ENCODE peak calls at places on chromosome 21, in nine cellular contexts. T, B, D, A, S, K, F, V and C are unnamed samples. For H3K36me3, the result is how much of the 10 kb centered on the place peaks cover.

GRCh38 chr21:27885296-27885711 is 918.4 kb upstream of the ADAMTS5 start:
- DNase-seq in S (no peak), V (no peak), K (no peak), B (peak), T (no peak), F (peak), A (peak), D (no peak), C (no peak)

GRCh38 chr21:40635336-40635735 is 211.6 kb downstream of the DSCAM start:
- DNase-seq in B (no peak), F (no peak), T (no peak), K (no peak), D (no peak), S (no peak), V (no peak), A (no peak), C (no peak)

GRCh38 chr21:42621828-42622199 is 31.6 kb upstream of the PDE9A start:
- DNase-seq in S (no peak), T (peak), V (no peak), A (peak), D (peak), B (no peak), K (no peak), F (no peak), C (no peak)

GRCh38 chr21:18529253-18529652 is 125.7 kb upstream of the TMPRSS15 start:
- DNase-seq in T (no peak), V (no peak), S (no peak), A (no peak), K (no peak), D (no peak), B (no peak), F (no peak), C (no peak)

GRCh38 chr21:16742116-16742515 is 770.7 kb upstream of the CXADR start:
- DNase-seq in T (peak), F (no peak), A (no peak), D (no peak), S (no peak), V (no peak), B (peak), K (peak), C (no peak)

GRCh38 chr21:42658320-42659105 is 5.1 kb downstream of the PDE9A start:
- DNase-seq in F (peak), S (no peak), T (no peak), A (peak), B (no peak), K (no peak), V (no peak), D (no peak), C (no peak)

GRCh38 chr21:25809013-25809412 is 74.2 kb downstream of the GABPA start:
- DNase-seq in V (no peak), K (no peak), S (no peak), T (no peak), F (no peak), D (no peak), B (no peak), A (no peak), C (no peak)

GRCh38 chr21:42062543-42063022 is 8.5 kb upstream of the UMODL1 start:
- DNase-seq in S (no peak), A (peak), D (peak), T (no peak), F (peak), K (no peak), B (peak), V (no peak), C (peak)

GRCh38 chr21:17455028-17455353 is 57.9 kb upstream of the CXADR start:
- DNase-seq in V (no peak), F (no peak), S (no peak), D (no peak), K (no peak), B (no peak), T (no peak), A (no peak), C (no peak)

GRCh38 chr21:43318368-43318767 is 108.6 kb downstream of the SIK1 start:
- DNase-seq in D (no peak), T (no peak), F (no peak), B (no peak), K (no peak), S (no peak), V (no peak), A (peak), C (no peak)

GRCh38 chr21:23585419-23585818 is 2021.9 kb downstream of the MRPL39 start:
- DNase-seq in K (no peak), A (no peak), S (no peak), B (no peak), V (no peak), F (no peak), D (no peak), T (no peak), C (no peak)

GRCh38 chr21:31731112-31731801 is 661 bp downstream of the SCAF4 start:
- DNase-seq in F (peak), A (peak), V (no peak), D (peak), T (peak), B (peak), S (peak), K (peak), C (peak)

GRCh38 chr21:26115346-26115745 is 55.2 kb downstream of the APP start:
- DNase-seq in D (no peak), T (no peak), V (no peak), K (no peak), A (no peak), B (no peak), S (no peak), F (no peak), C (no peak)

GRCh38 chr21:21714396-21714795 is 716.2 kb downstream of the NCAM2 start:
- DNase-seq in T (no peak), A (no peak), B (no peak), S (no peak), D (no peak), V (no peak), K (no peak), F (no peak), C (no peak)

GRCh38 chr21:26595971-26596370 is 22.9 kb upstream of the CYYR1 start:
- DNase-seq in S (no peak), D (no peak), B (no peak), T (no peak), V (no peak), F (no peak), A (no peak), K (no peak), C (no peak)

GRCh38 chr21:26115899-26116298 is 54.7 kb downstream of the APP start:
- DNase-seq in K (no peak), T (no peak), B (no peak), V (no peak), A (no peak), S (no peak), D (no peak), F (no peak), C (no peak)

GRCh38 chr21:27154451-27155129 is 187.7 kb upstream of the ADAMTS5 start:
- DNase-seq in F (no peak), V (no peak), S (no peak), T (peak), K (no peak), B (peak), D (no peak), A (no peak), C (no peak)

GRCh38 chr21:42500736-42501135 is 4.7 kb upstream of the RSPH1 start:
- DNase-seq in F (no peak), V (no peak), S (no peak), D (no peak), A (no peak), K (no peak), T (no peak), B (no peak), C (no peak)

GRCh38 chr21:14366998-14367397 is 15.9 kb downstream of the HSPA13 start:
- DNase-seq in F (no peak), V (no peak), D (no peak), K (no peak), S (no peak), T (no peak), A (no peak), B (no peak), C (no peak)

GRCh38 chr21:32007461-32007860 is 134.6 kb downstream of the HUNK start:
- DNase-seq in S (no peak), A (no peak), K (no peak), F (no peak), B (no peak), D (no peak), V (no peak), T (no peak), C (no peak)

GRCh38 chr21:28148400-28149064 is 844.1 kb downstream of the LTN1 start:
- DNase-seq in T (no peak), V (no peak), F (no peak), A (no peak), K (no peak), D (no peak), B (peak), S (no peak), C (no peak)

GRCh38 chr21:40512590-40512989 is 334.4 kb downstream of the DSCAM start:
- DNase-seq in F (no peak), V (no peak), T (no peak), K (no peak), S (peak), A (no peak), B (no peak), D (no peak), C (no peak)

GRCh38 chr21:15039607-15040299 is 25.0 kb downstream of the NRIP1 start:
- DNase-seq in S (no peak), A (no peak), F (no peak), V (no peak), T (no peak), K (no peak), D (no peak), B (no peak), C (no peak)

GRCh38 chr21:35868005-35868868 is 192.1 kb downstream of the SETD4 start:
- DNase-seq in V (no peak), F (no peak), S (no peak), B (no peak), D (no peak), K (no peak), T (no peak), A (no peak), C (no peak)

GRCh38 chr21:31866077-31866511 is 6.7 kb upstream of the HUNK start:
- DNase-seq in F (peak), V (peak), S (peak), D (peak), B (peak), A (peak), T (peak), K (peak), C (peak)

GRCh38 chr21:27476696-27477095 is 509.8 kb upstream of the ADAMTS5 start:
- DNase-seq in F (no peak), T (no peak), K (no peak), B (no peak), A (no peak), D (no peak), S (no peak), V (no peak), C (no peak)

GRCh38 chr21:26441081-26441610 is 131.9 kb downstream of the CYYR1 start:
- DNase-seq in A (no peak), F (no peak), D (no peak), K (no peak), V (no peak), T (no peak), S (no peak), B (no peak), C (no peak)

GRCh38 chr21:32705901-32706300 is 21.9 kb downstream of the SYNJ1 start:
- DNase-seq in S (no peak), D (no peak), B (no peak), V (no peak), T (no peak), K (no peak), F (no peak), A (no peak), C (no peak)

GRCh38 chr21:43362306-43362927 is 64.5 kb downstream of the SIK1 start:
- DNase-seq in T (peak), K (peak), V (no peak), D (peak), A (peak), S (peak), F (peak), B (peak), C (peak)

GRCh38 chr21:14900058-14900457 is 164.7 kb downstream of the NRIP1 start:
- DNase-seq in B (no peak), A (no peak), D (no peak), S (no peak), V (no peak), T (no peak), K (no peak), F (no peak), C (no peak)

GRCh38 chr21:31335957-31336738 is 7.9 kb downstream of the TIAM1 start:
- DNase-seq in S (no peak), V (no peak), T (no peak), K (no peak), D (no peak), F (no peak), B (peak), A (no peak), C (no peak)

GRCh38 chr21:20741445-20741844 is 256.8 kb upstream of the NCAM2 start:
- DNase-seq in F (no peak), B (no peak), T (no peak), V (no peak), K (no peak), D (no peak), S (no peak), A (no peak), C (no peak)

GRCh38 chr21:26423506-26423905 is 149.6 kb downstream of the CYYR1 start:
- DNase-seq in S (no peak), A (no peak), V (no peak), K (no peak), T (no peak), B (no peak), D (no peak), F (no peak), C (no peak)

GRCh38 chr21:43727571-43728466 is 8.9 kb downstream of the PDXK start:
- DNase-seq in D (peak), B (peak), V (no peak), K (peak), S (no peak), F (peak), A (peak), T (peak), C (peak)

GRCh38 chr21:45769896-45770295 is 126.4 kb downstream of the PCBP3 start:
- DNase-seq in F (no peak), B (no peak), A (no peak), K (no peak), D (no peak), T (no peak), V (no peak), S (no peak), C (no peak)
- TF ChIP-seq CTCF in F (no peak), B (no peak), A (no peak), K (no peak), D (no peak), T (no peak), V (no peak), S (no peak), C (no peak)

DNA sequence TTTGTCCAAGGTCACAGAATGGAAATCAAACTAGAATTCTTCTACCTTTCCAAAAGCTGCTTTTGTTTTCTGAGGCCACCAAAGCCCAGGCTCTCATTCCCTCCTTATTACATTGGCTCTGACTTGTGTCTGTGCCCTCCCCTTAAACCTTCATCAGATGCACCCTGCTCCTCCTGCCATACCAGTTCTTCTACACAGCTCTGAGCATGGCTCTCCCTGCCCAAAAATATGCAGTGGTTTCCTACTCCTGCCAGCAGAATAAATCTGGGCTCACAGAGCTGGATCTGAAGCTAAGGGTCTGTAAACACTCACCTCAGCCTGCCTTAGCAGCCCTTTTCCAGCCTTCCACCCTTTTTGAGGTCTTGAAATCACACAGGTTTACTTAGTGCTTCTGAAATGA is 55.0 kb downstream of the TTC3 start:
- DNase-seq in K (no peak), F (no peak), T (no peak), V (no peak), D (no peak), S (no peak), B (no peak), A (no peak), C (no peak)
- H3K36me3 ChIP-seq in K (half or more), F (half or more), T (under half), V (under half), D (half or more), S (under half), B (under half), A (under half), C (half or more)

DNA sequence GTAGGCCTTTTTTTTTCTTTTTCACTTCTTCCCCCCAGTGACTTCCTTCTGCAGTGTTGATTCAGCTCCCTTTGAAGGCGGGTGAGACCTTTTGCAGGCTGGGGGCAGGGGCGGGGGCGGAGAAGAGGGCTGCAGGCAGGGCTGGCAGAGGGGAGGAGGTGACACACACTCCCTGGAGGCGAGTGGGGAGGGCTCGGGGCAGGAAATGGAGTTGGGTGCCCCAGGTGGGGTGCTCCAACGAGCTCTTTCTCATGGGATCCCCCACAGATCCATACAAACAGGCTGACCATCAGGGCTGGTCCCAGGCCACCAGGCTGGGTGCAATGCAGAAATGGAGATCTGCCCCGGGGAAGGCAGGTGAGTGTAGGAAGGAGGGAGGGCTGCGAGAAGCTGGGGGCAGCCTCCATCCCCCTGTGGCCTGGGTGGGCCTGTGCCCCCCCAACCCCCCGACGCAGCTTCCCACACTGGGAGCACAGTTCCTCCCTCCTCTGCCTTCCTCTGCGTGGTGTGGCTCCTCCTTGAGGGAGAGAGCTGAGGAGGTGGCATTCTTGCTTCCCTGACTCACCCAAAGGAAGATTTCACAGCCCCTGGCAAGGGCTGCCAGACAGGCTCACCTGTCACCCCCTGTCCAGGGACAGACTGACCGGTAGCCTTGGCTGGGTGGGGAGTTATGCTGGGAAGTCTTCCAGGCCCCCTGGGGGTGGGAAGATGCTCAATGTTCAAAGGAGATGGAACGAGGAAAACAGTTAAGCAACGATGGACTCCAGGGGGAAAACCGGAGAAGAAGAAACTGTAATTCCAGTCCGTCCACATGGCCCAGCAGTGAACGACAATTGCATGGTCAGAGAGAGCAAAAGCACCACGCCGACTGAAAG is 7.1 kb upstream of the ITGB2 start:
- DNase-seq in T (no peak), A (peak), B (peak), K (peak), V (no peak), D (peak), S (no peak), F (peak), C (peak)
- H3K4me3 ChIP-seq in T (no peak), A (no peak), B (no peak), K (peak), V (peak), D (peak), S (no peak), F (peak), C (peak)

GRCh38 chr21:34519694-34520093 is 7.7 kb upstream of the KCNE1 start:
- DNase-seq in B (no peak), D (no peak), F (no peak), K (no peak), S (no peak), T (no peak), A (no peak), V (no peak), C (no peak)

GRCh38 chr21:34517039-34517438 is 5.0 kb upstream of the KCNE1 start:
- DNase-seq in V (no peak), A (no peak), S (no peak), D (no peak), T (no peak), F (no peak), B (no peak), K (no peak), C (no peak)

GRCh38 chr21:34519013-34519412 is 7.0 kb upstream of the KCNE1 start:
- DNase-seq in F (no peak), B (no peak), D (no peak), V (no peak), S (no peak), T (no peak), A (no peak), K (no peak), C (no peak)

GRCh38 chr21:34514576-34515135 is 2.6 kb upstream of the KCNE1 start:
- DNase-seq in F (no peak), V (no peak), D (no peak), K (no peak), A (no peak), B (no peak), S (no peak), T (no peak), C (no peak)

GRCh38 chr21:34517491-34518245 is 5.7 kb upstream of the KCNE1 start:
- DNase-seq in S (peak), V (no peak), F (no peak), K (no peak), A (no peak), B (no peak), D (no peak), T (no peak), C (no peak)
- TF ChIP-seq CTCF in S (peak), V (no peak), F (no peak), K (peak), A (peak), B (peak), D (peak), T (no peak), C (peak)

DNA sequence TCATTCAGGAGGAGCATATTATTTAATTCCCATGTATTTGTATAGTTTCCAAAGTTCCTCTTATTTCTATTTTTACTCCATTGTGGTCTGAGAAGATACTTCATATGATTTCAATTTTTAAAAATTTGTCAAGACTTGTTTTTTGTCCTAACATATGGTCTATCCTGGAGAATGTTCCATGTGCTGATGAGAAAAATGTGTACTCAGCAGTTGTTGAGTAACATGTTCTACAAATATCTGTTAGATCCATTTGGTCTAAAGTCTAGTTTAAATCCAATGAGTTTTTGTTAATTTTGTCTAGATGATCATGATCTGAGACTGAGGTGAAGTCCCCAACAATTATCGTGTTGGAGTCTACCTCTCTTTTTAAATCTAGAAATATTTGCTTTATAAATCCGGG is 14.5 kb downstream of the PSMG1 start:
- DNase-seq in S (no peak), T (no peak), V (no peak), F (no peak), B (no peak), K (no peak), A (no peak), D (no peak), C (no peak)
- H3K36me3 ChIP-seq in S (under half), T (under half), V (under half), F (under half), B (under half), K (under half), A (under half), D (under half), C (under half)

GRCh38 chr21:33977721-33978369 is 62.2 kb upstream of the ATP5PO start:
- DNase-seq in S (no peak), D (no peak), K (no peak), F (no peak), V (no peak), A (no peak), T (peak), B (no peak), C (no peak)

GRCh38 chr21:33974513-33975468 is 59.2 kb upstream of the ATP5PO start:
- DNase-seq in T (no peak), K (no peak), V (no peak), A (no peak), F (no peak), D (no peak), B (no peak), S (no peak), C (no peak)

GRCh38 chr21:33976082-33976979 is 60.7 kb upstream of the ATP5PO start:
- DNase-seq in D (no peak), V (no peak), B (peak), F (no peak), K (peak), T (peak), S (no peak), A (no peak), C (no peak)

GRCh38 chr21:33976980-33977720 is 61.5 kb upstream of the ATP5PO start:
- DNase-seq in T (no peak), D (no peak), S (no peak), F (no peak), A (no peak), V (no peak), B (no peak), K (no peak), C (no peak)

GRCh38 chr21:33975548-33976081 is 60.0 kb upstream of the ATP5PO start:
- DNase-seq in K (no peak), A (no peak), B (no peak), D (no peak), V (no peak), F (no peak), T (no peak), S (no peak), C (no peak)
- H3K4me3 ChIP-seq in K (peak), A (no peak), B (peak), D (no peak), V (no peak), F (no peak), T (no peak), S (no peak), C (no peak)